ENCODE peak calls at places on chromosomes 7 and 10, in seven cellular contexts. O is GM23248, N is HCT116, T is hepatocyte, L is GM23338, R is MM.1S, G is PC-3. H is an unnamed sample. For H3K9me2, the result is how much of the 10 kb centered on the place peaks cover.

GRCh38 chr7:141558544-141559183 is 7.5 kb downstream of the AGK start:
- DNase-seq in O (peak), N (no peak), T (no peak), L (no peak), R (peak), G (peak), H (no peak)

GRCh38 chr7:101536232-101536631 is 92.9 kb downstream of the MYL10 start:
- DNase-seq in O (no peak), N (no peak), T (no peak), L (no peak), R (no peak), G (no peak), H (no peak)

GRCh38 chr7:47411281-47411869 is 170.5 kb downstream of the TNS3 start:
- DNase-seq in O (no peak), N (no peak), T (no peak), L (no peak), R (no peak), G (no peak), H (no peak)

GRCh38 chr10:114100848-114101741 is 57.4 kb downstream of the ADRB1 start:
- DNase-seq in O (peak), N (no peak), T (peak), L (peak), R (no peak), G (peak), H (no peak)

GRCh38 chr10:11150255-11150731 is 132.6 kb downstream of the CELF2 start:
- DNase-seq in O (no peak), N (no peak), T (no peak), L (no peak), R (peak), G (no peak), H (no peak)

GRCh38 chr10:7458554-7458953 is 47.7 kb upstream of the SFMBT2 start:
- DNase-seq in O (peak), N (no peak), T (no peak), L (no peak), R (no peak), G (no peak), H (no peak)

GRCh38 chr7:31073486-31074383 is 21.6 kb downstream of the ADCYAP1R1 start:
- DNase-seq in O (peak), N (no peak), T (no peak), L (no peak), R (no peak), G (peak), H (no peak)

GRCh38 chr10:2625094-2625493 is 442.3 kb upstream of the PFKP start:
- DNase-seq in O (no peak), N (no peak), T (no peak), L (no peak), R (no peak), G (no peak), H (no peak)

GRCh38 chr7:117048114-117048853 is 95.0 kb downstream of the ST7 start:
- DNase-seq in O (no peak), N (no peak), T (no peak), L (no peak), R (no peak), G (no peak), H (no peak)

GRCh38 chr10:34908472-34908871 is 93.4 kb upstream of the PARD3 start:
- DNase-seq in O (peak), N (no peak), T (peak), L (no peak), R (no peak), G (no peak), H (no peak)

GRCh38 chr7:4225352-4225751 is 456.7 kb upstream of the FOXK1 start:
- DNase-seq in O (no peak), N (no peak), T (no peak), L (no peak), R (no peak), G (no peak), H (no peak)

GRCh38 chr10:123913688-123914268 is 22.2 kb upstream of the CPXM2 start:
- DNase-seq in O (no peak), N (no peak), T (no peak), L (peak), R (no peak), G (no peak), H (no peak)

GRCh38 chr7:137591444-137591843 is 247.9 kb upstream of the PTN start:
- DNase-seq in O (peak), N (no peak), T (peak), L (peak), R (peak), G (peak), H (no peak)

GRCh38 chr10:67935223-67935622 is 50.8 kb downstream of the SIRT1 start:
- DNase-seq in O (no peak), N (no peak), T (no peak), L (peak), R (no peak), G (no peak), H (no peak)

GRCh38 chr10:15842493-15843169 is 17.7 kb downstream of the MINDY3 start:
- DNase-seq in O (peak), N (no peak), T (no peak), L (no peak), R (no peak), G (no peak), H (no peak)

GRCh38 chr7:23654508-23654907 is 25.5 kb upstream of the FAM221A start:
- DNase-seq in O (peak), N (peak), T (peak), L (peak), R (peak), G (peak), H (no peak)

DNA sequence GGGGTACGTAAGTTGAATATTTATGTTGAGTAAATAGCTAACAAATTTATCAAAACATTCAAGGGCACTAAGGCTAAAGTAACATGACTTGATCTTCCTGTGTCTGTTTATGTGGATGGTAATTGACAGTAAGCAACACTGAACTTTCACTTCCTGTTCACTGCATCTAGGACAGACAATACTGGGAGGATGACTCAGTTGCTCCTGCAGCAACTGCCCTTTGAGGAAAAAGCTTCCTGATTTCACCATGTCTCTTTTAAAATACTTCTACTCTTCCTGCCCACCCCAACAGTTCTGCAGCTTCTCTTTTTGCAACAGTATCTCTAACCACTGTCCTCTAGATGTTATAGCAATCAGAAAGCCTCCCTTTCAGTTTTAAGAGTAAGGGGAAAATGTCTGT is 76.6 kb upstream of the HGF start:
- DNase-seq in O (peak), N (no peak), T (peak), L (no peak), R (peak), G (no peak), H (no peak)
- H3K9me2 ChIP-seq in O (under half), N (under half), T (under half), L (under half), R (under half), G (under half), H (under half)

DNA sequence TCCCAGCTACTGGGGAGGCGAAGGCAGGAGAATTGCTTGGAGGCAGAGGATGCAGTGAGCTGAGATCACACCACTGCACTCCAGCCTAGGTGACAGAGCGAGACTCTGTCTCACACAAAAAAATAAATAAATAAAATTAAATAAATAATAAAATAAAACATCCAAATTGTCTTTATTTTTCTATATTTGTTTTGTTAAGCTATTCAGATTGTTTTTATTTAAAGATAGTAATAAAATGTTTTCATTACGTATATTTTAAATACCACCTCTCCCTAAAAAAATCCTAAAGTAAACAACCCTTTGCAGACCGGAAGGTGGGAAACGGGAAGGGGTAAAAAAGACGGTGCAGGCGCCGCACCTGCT is 70.7 kb upstream of the TNRC18 start:
- DNase-seq in O (no peak), N (no peak), T (no peak), L (no peak), R (no peak), G (no peak), H (no peak)
- H3K4me2 ChIP-seq in O (no peak), N (peak), T (no peak), L (no peak), R (no peak), G (peak), H (peak)

GRCh38 chr10:77637474-77637985 is at the start of gene KCNMA1:
- DNase-seq in O (peak), N (no peak), T (peak), L (peak), R (peak), G (peak), H (no peak)
- TF ChIP-seq EZH2 in O (no peak), N (no peak), T (no peak), L (no peak), R (no peak), G (no peak), H (no peak)

DNA sequence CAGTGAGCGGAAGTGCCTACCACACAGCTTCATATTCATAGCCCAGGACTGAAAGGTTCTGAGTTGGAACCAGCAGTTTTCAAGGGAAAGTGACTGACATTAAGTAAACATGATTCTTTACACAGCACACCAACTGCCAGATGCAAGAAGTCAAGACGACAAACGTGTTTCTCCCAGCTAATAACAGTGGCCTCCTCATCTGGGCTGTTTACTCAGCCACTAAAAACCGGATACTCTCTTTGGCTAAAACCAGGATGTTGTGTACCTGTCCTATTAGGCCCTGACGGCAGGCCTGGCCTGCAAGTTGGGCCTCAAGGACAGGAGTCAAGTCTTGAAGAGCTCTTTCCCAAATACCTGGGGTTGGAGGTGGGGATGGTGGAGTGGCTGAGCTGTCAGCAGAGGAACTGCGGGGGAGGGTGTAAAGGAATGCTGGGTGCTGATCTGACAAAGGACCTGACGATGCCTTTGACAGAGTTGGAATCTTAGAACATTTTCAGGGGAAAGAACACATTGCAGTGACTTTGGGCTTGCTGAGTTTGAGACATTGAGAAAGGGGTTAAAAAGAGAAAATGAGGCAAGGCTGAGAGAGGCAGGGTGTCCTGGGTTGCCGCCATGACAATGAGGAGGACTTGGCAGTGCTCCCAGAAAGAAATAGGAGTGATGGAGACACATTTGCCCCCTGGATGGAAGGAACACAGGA is 57.7 kb downstream of the STEAP1B start:
- DNase-seq in O (no peak), N (no peak), T (no peak), L (peak), R (no peak), G (peak), H (no peak)
- H3K9me2 ChIP-seq in O (under half), N (under half), T (under half), L (under half), R (under half), G (under half), H (under half)

GRCh38 chr7:77697535-77697831 is 1.2 kb downstream of the RSBN1L start:
- DNase-seq in O (peak), N (no peak), T (no peak), L (no peak), R (peak), G (no peak), H (peak)

GRCh38 chr7:77696057-77696642 is at the start of gene RSBN1L:
- DNase-seq in O (peak), N (peak), T (peak), L (peak), R (peak), G (peak), H (peak)

GRCh38 chr7:77698042-77698625 is 1.9 kb downstream of the RSBN1L start:
- DNase-seq in O (peak), N (no peak), T (no peak), L (no peak), R (no peak), G (no peak), H (no peak)

GRCh38 chr7:77696643-77697534 is 630 bp downstream of the RSBN1L start:
- DNase-seq in O (peak), N (no peak), T (peak), L (peak), R (peak), G (peak), H (peak)

DNA sequence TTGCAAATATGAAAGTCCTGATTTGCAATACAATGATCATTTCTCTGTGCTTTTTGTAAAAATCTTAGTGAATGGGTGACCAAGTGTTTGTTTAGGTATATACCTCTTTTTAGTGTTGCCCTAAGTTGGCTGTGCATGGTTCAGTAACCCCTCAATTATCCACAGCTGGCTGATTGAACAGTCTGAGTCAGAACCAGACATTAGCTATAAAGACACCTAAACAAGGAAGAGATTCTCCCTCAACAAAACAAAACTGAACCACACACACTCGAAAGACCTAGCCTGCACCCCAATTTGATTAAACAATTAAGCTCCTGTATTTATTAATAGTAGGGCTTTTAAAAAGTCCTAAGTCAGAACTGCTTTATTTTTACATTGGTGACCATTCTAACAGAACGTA is 2.8 kb downstream of the RSBN1L start:
- DNase-seq in O (peak), N (no peak), T (no peak), L (no peak), R (no peak), G (no peak), H (no peak)
- H3K4me2 ChIP-seq in O (peak), N (no peak), T (peak), L (peak), R (peak), G (peak), H (peak)

GRCh38 chr10:59177862-59178235 is 1.4 kb downstream of the PHYHIPL start:
- DNase-seq in O (no peak), N (no peak), T (no peak), L (no peak), R (no peak), G (no peak), H (no peak)

GRCh38 chr10:59175538-59176240 is 754 bp upstream of the PHYHIPL start:
- DNase-seq in O (no peak), N (no peak), T (peak), L (peak), R (no peak), G (no peak), H (no peak)

GRCh38 chr10:59179027-59179426 is 2.6 kb downstream of the PHYHIPL start:
- DNase-seq in O (no peak), N (no peak), T (no peak), L (no peak), R (no peak), G (no peak), H (no peak)

GRCh38 chr10:59177031-59177861 is 803 bp downstream of the PHYHIPL start:
- DNase-seq in O (peak), N (no peak), T (peak), L (peak), R (no peak), G (peak), H (no peak)

DNA sequence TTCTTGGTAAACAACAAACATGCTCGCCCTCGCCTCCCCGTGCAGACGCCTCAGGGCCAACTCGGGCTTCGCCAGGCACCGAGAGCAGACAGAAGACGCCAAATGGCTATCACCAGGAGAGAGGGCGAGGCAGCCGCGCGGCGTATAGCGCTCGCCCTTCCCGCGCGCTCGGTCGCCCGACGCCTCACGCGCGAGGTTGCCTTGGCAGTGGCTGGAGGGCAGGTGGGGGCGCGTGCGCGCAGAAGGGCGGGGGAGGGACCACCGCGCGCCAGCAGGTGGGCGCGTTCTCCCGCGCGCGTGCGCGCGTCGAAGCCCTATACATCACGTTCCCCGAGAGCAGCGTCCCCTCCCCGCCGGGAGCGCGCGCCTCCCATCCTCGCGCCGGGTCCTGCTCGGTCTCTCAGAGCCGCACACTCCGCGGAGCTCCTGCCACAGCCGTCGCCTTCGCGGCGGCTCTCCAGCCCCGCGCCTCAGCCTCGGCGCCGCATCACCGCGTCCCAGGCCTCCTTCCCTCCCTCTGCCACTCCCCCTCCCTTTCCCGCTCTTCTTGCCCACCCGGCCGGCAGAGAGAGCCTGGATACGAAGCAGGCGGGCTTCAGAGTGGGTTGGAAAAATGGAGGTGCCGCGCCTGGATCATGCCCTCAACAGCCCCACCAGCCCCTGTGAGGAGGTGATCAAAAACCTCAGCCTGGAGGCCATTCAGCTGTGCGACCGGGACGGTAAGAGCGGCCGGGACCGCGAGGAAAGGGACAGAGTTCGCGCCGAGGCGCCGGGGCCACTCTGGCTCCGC is at the start of gene PHYHIPL:
- DNase-seq in O (peak), N (no peak), T (peak), L (peak), R (no peak), G (no peak), H (no peak)
- TF ChIP-seq EZH2 in O (peak), N (no peak), T (peak), L (no peak), R (no peak), G (peak), H (no peak)

H was measured in PC-9.